ENCODE peak calls at places on chromosomes 11 and 22, in five cellular contexts. D is testis, V is gastrocnemius medialis, U is tibial nerve, G is AG04450. Q is an unnamed sample. For H3K27me3, the result is how much of the 10 kb centered on the place peaks cover.

GRCh38 chr11:58688779-58689503 is 42.8 kb downstream of the GLYAT start:
- DNase-seq in D (no peak), V (no peak), U (no peak), G (no peak), Q (peak)

GRCh38 chr11:108220721-108221346 is 1.6 kb downstream of the NPAT start:
- DNase-seq in D (no peak), V (no peak), U (no peak), G (no peak), Q (no peak)

GRCh38 chr11:40877256-40877655 is 582.2 kb downstream of the LRRC4C start:
- DNase-seq in D (no peak), V (no peak), U (no peak), G (no peak), Q (peak)

GRCh38 chr11:110522456-110522855 is 92.7 kb downstream of the FDX1 start:
- DNase-seq in D (no peak), V (no peak), U (no peak), G (no peak), Q (no peak)

GRCh38 chr11:120712862-120713770 is 201.6 kb downstream of the GRIK4 start:
- DNase-seq in D (no peak), V (no peak), U (no peak), G (no peak), Q (no peak)

GRCh38 chr11:18111005-18111404 is 5.1 kb upstream of the SAAL1 start:
- DNase-seq in D (no peak), V (no peak), U (no peak), G (no peak), Q (no peak)

GRCh38 chr11:22460181-22460580 is 122.0 kb downstream of the SLC17A6 start:
- DNase-seq in D (no peak), V (no peak), U (no peak), G (no peak), Q (no peak)

GRCh38 chr11:40029406-40029805 is 1430.0 kb downstream of the LRRC4C start:
- DNase-seq in D (peak), V (no peak), U (no peak), G (no peak), Q (no peak)

GRCh38 chr11:72591785-72592490 is 82.3 kb downstream of the PDE2A start:
- DNase-seq in D (no peak), V (no peak), U (no peak), G (no peak), Q (no peak)

GRCh38 chr11:2143652-2144548 is 4.7 kb upstream of the IGF2 start:
- DNase-seq in D (no peak), V (no peak), U (no peak), G (no peak), Q (no peak)

GRCh38 chr11:5380740-5381342 is 2.8 kb upstream of the OR51M1 start:
- DNase-seq in D (peak), V (no peak), U (no peak), G (peak), Q (peak)

GRCh38 chr11:83711035-83711630 is 425.0 kb upstream of the CCDC90B start:
- DNase-seq in D (no peak), V (no peak), U (no peak), G (no peak), Q (no peak)

GRCh38 chr11:46295312-46295995 is 18.0 kb downstream of the CREB3L1 start:
- DNase-seq in D (peak), V (peak), U (peak), G (no peak), Q (no peak)

GRCh38 chr22:48702573-48703264 is 1125.0 kb downstream of the BRD1 start:
- DNase-seq in D (no peak), V (no peak), U (peak), G (no peak), Q (no peak)

GRCh38 chr11:126460417-126461095 is 105.1 kb downstream of the ST3GAL4 start:
- DNase-seq in D (no peak), V (no peak), U (no peak), G (no peak), Q (no peak)

GRCh38 chr22:49699476-49699875 is 128.2 kb downstream of the BRD1 start:
- DNase-seq in D (no peak), V (no peak), U (no peak), G (no peak), Q (no peak)

GRCh38 chr11:102926946-102927623 is 28.4 kb downstream of the MMP13 start:
- DNase-seq in D (no peak), V (no peak), U (no peak), G (no peak), Q (no peak)

GRCh38 chr11:68223275-68223674 is 10.2 kb upstream of the KMT5B start:
- DNase-seq in D (no peak), V (no peak), U (no peak), G (no peak), Q (no peak)

GRCh38 chr11:45921561-45922424 is 663 bp upstream of the LARGE2 start:
- DNase-seq in D (peak), V (no peak), U (no peak), G (no peak), Q (no peak)

GRCh38 chr22:46902436-46902835 is 140.0 kb downstream of the TBC1D22A start:
- DNase-seq in D (no peak), V (no peak), U (no peak), G (no peak), Q (no peak)

GRCh38 chr11:8229299-8230177 is 34.1 kb downstream of the LMO1 start:
- DNase-seq in D (peak), V (no peak), U (no peak), G (no peak), Q (no peak)

GRCh38 chr11:34899633-34900016 is 16.6 kb downstream of the APIP start:
- DNase-seq in D (no peak), V (no peak), U (no peak), G (no peak), Q (no peak)

GRCh38 chr11:78595431-78596130 is 20.9 kb upstream of the NARS2 start:
- DNase-seq in D (no peak), V (no peak), U (no peak), G (peak), Q (no peak)

GRCh38 chr11:85821636-85822035 is 10.7 kb upstream of the SYTL2 start:
- DNase-seq in D (no peak), V (no peak), U (no peak), G (no peak), Q (peak)

GRCh38 chr22:19554834-19555404 is 30.7 kb upstream of the CLDN5 start:
- DNase-seq in D (no peak), V (no peak), U (no peak), G (no peak), Q (peak)

GRCh38 chr11:47766363-47767227 is 546 bp downstream of the FNBP4 start:
- DNase-seq in D (peak), V (peak), U (peak), G (no peak), Q (peak)

GRCh38 chr11:68146704-68147474 is 25.7 kb upstream of the CHKA start:
- DNase-seq in D (peak), V (no peak), U (no peak), G (no peak), Q (peak)

GRCh38 chr11:70471254-70471653 is 72.9 kb downstream of the CTTN start:
- DNase-seq in D (no peak), V (no peak), U (no peak), G (no peak), Q (peak)

GRCh38 chr11:78973833-78974232 is 399.2 kb upstream of the NARS2 start:
- DNase-seq in D (no peak), V (no peak), U (no peak), G (no peak), Q (no peak)

GRCh38 chr11:119315139-119316016 is 1.6 kb downstream of the MCAM start:
- DNase-seq in D (no peak), V (no peak), U (no peak), G (no peak), Q (peak)

GRCh38 chr11:129766858-129767604 is 48.6 kb upstream of the TMEM45B start:
- DNase-seq in D (peak), V (no peak), U (no peak), G (no peak), Q (no peak)

GRCh38 chr11:129770993-129771392 is 44.7 kb upstream of the TMEM45B start:
- DNase-seq in D (no peak), V (no peak), U (no peak), G (no peak), Q (no peak)

GRCh38 chr11:129768356-129768755 is 47.3 kb upstream of the TMEM45B start:
- DNase-seq in D (no peak), V (no peak), U (no peak), G (no peak), Q (no peak)

GRCh38 chr11:129767827-129768226 is 47.8 kb upstream of the TMEM45B start:
- DNase-seq in D (no peak), V (no peak), U (no peak), G (no peak), Q (no peak)

DNA sequence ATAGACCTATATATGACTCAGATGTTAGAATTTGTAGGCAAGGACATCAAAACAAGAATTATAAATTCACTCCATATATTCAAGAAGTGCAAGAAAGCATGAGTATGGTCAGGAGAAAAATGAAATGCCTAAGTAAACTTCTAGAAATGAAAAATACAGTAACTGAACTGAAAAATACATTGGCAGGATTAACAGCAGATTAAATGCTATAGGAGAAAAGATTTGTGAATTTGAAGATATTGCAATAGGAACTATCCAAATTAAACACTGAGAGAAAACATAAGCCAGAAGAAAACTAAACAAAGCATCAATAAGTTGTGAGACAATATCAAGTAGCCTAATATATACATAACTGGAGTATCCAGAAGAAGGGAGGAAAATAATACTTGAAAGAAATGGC is 46.6 kb upstream of the TMEM45B start:
- DNase-seq in D (no peak), V (no peak), U (no peak), G (no peak), Q (no peak)
- H3K27me3 ChIP-seq in D (under half), V (under half), U (under half), G (under half), Q (under half)

GRCh38 chr11:6618117-6619020 is 853 bp downstream of the TPP1 start:
- DNase-seq in D (peak), V (no peak), U (no peak), G (peak), Q (no peak)
- H3K4me3 ChIP-seq in D (peak), V (peak), U (peak), G (peak), Q (peak)

DNA sequence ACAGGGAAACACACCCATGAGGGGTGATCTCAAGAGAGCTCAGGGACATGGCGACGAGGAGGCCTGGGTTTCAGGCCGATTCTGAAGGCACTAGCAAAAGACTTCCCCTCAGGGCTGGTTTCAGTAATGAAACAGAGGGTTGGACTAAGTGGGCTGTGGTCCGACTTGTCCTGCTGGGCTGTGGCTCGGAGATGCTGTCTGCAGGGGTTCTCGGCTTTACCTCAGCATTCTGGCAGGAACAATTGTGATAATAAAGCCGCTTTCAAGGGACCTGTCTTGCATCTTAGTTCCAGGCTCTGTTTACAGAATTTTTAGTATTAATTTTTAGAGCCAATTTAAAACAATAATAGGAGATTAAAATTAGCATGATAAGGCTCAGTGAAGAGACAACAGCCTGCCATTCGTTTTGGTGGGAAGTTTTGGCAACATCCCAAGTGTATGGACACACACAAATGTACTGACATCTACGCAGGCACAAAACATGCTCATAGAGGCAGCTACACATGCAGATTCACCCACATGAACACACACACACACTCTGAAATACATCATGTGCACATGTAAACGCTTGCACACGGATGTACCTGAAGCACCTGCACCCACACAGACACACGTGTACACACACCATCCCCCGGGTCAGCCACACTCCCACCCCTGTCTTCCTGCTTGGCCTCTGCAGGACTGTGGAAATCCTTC is 2.1 kb upstream of the B3GAT1 start:
- DNase-seq in D (no peak), V (no peak), U (no peak), G (no peak), Q (no peak)
- H3K27me3 ChIP-seq in D (under half), V (under half), U (under half), G (under half), Q (under half)

DNA sequence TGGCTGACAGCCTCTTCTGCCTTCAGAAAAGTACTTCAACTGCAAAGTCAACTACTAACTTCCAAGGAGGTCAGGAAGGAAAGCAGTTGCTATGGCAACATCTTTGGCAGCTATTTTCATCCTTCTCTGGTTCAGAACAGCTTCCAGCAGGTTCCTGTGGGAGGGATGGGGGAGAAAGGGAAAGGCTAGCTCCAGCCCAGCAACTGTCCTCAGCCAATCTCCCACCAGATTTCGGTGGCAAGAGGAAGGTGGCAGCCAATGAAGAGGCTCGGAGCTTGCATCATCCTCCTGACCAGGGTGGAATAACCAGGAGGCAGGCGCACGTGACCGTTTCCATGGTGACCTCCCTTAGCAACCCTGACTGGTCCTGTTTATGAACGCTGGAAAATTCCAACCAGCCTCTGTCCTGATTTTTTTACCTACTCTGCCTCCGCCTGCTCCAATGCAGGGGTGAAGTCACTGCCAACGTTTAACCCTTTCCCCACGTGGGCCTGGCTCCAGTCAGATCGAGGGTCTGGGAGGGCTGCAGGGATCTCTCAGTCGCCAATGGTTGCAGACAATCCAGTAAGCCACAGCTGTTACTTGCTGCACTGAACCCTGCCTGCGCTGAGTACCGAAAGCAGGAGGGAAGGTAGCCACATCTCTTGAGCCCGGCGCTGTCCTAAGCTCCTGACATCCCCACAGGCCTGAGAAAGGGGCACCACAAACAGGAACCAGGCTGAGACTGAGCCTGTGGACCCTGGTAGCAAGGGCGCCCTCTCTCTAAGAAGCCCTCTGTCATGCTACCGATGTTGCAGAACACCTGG is 11.2 kb upstream of the MALAT1 start:
- DNase-seq in D (peak), V (peak), U (peak), G (peak), Q (peak)
- H3K4me3 ChIP-seq in D (no peak), V (peak), U (peak), G (peak), Q (no peak)